ENCODE peak calls at places on chromosome 1, in five cellular contexts. E, J, T, Z and R are unnamed samples.
A peak's percentile ranks its signal among the peaks of the same experiment; 100 is the strongest.

GRCh38 chr1:221940631-221941030 is 198.7 kb upstream of the DUSP10 start:
- DNase-seq in E (no peak), J (no peak), T (no peak), Z (no peak), R (no peak)

GRCh38 chr1:243821177-243821680 is 28.8 kb downstream of the AKT3 start:
- DNase-seq in E (no peak), J (no peak), T (no peak), Z (no peak), R (no peak)

GRCh38 chr1:20837554-20838192 is 50.6 kb upstream of the HP1BP3 start:
- DNase-seq in E (no peak), J (no peak), T (no peak), Z (no peak), R (peak; percentile 12)

GRCh38 chr1:236686815-236687160 is 489 bp downstream of the ACTN2 start:
- DNase-seq in E (no peak), J (no peak), T (peak; percentile 33), Z (no peak), R (no peak)

GRCh38 chr1:1432566-1432950 is 2.9 kb upstream of the VWA1 start:
- DNase-seq in E (no peak), J (no peak), T (no peak), Z (no peak), R (no peak)

GRCh38 chr1:200894712-200895447 is at the start of gene INAVA:
- DNase-seq in E (no peak), J (no peak), T (no peak), Z (no peak), R (no peak)

GRCh38 chr1:147389532-147390184 is 147.2 kb downstream of the CHD1L start:
- DNase-seq in E (peak; percentile 40), J (peak; percentile 58), T (peak; percentile 49), Z (peak; percentile 62), R (peak; percentile 52)

GRCh38 chr1:203340112-203340804 is 10.7 kb downstream of the FMOD start:
- DNase-seq in E (peak; percentile 72), J (peak; percentile 84), T (peak; percentile 76), Z (no peak), R (peak; percentile 83)

GRCh38 chr1:165383067-165383466 is 26.6 kb upstream of the LMX1A start:
- DNase-seq in E (no peak), J (peak; percentile 28), T (no peak), Z (no peak), R (no peak)

GRCh38 chr1:160083968-160084770 is 2.8 kb downstream of the KCNJ9 start:
- DNase-seq in E (no peak), J (no peak), T (peak; percentile 92), Z (peak; percentile 94), R (peak; percentile 33)

GRCh38 chr1:67514786-67515185 is 84.6 kb upstream of the SERBP1 start:
- DNase-seq in E (no peak), J (no peak), T (no peak), Z (no peak), R (no peak)

GRCh38 chr1:88736633-88737248 is 52.7 kb downstream of the PKN2 start:
- DNase-seq in E (no peak), J (peak; percentile 55), T (peak; percentile 69), Z (peak; percentile 71), R (peak; percentile 64)

GRCh38 chr1:161174911-161175310 is 2.4 kb downstream of the B4GALT3 start:
- DNase-seq in E (no peak), J (no peak), T (no peak), Z (no peak), R (no peak)

GRCh38 chr1:201299968-201300367 is 16.7 kb downstream of the PKP1 start:
- DNase-seq in E (no peak), J (peak; percentile 4), T (no peak), Z (no peak), R (no peak)

GRCh38 chr1:7186382-7187120 is 401.3 kb downstream of the CAMTA1 start:
- DNase-seq in E (no peak), J (no peak), T (no peak), Z (no peak), R (no peak)

GRCh38 chr1:242205622-242206489 is 207.0 kb upstream of the MAP1LC3C start:
- DNase-seq in E (no peak), J (no peak), T (no peak), Z (peak; percentile 14), R (no peak)

GRCh38 chr1:59903136-59903754 is 23.3 kb downstream of the CYP2J2 start:
- DNase-seq in E (peak; percentile 12), J (no peak), T (peak; percentile 42), Z (peak; percentile 52), R (peak; percentile 22)

GRCh38 chr1:94240822-94241221 is 3.4 kb upstream of the ARHGAP29 start:
- DNase-seq in E (peak; percentile 31), J (peak; percentile 27), T (no peak), Z (no peak), R (no peak)

GRCh38 chr1:88877382-88877825 is 14.0 kb downstream of the GTF2B start:
- DNase-seq in E (peak; percentile 14), J (peak; percentile 61), T (no peak), Z (no peak), R (peak; percentile 59)

GRCh38 chr1:239436286-239436685 is 49.9 kb downstream of the CHRM3 start:
- DNase-seq in E (no peak), J (no peak), T (no peak), Z (no peak), R (no peak)

GRCh38 chr1:182561432-182561831 is 27.6 kb downstream of the RNASEL start:
- DNase-seq in E (no peak), J (no peak), T (no peak), Z (no peak), R (no peak)

GRCh38 chr1:84450916-84451315 is 28.1 kb upstream of the RPF1 start:
- DNase-seq in E (no peak), J (peak; percentile 32), T (no peak), Z (no peak), R (no peak)

GRCh38 chr1:111406325-111406768 is 21.2 kb downstream of the OVGP1 start:
- DNase-seq in E (no peak), J (peak; percentile 48), T (no peak), Z (no peak), R (no peak)

GRCh38 chr1:48093696-48094518 is 96.7 kb upstream of the TRABD2B start:
- DNase-seq in E (peak; percentile 57), J (peak; percentile 18), T (peak; percentile 92), Z (peak; percentile 95), R (peak; percentile 14)

GRCh38 chr1:229371624-229372023 is 28.8 kb upstream of the CCSAP start:
- DNase-seq in E (no peak), J (no peak), T (no peak), Z (no peak), R (no peak)

DNA sequence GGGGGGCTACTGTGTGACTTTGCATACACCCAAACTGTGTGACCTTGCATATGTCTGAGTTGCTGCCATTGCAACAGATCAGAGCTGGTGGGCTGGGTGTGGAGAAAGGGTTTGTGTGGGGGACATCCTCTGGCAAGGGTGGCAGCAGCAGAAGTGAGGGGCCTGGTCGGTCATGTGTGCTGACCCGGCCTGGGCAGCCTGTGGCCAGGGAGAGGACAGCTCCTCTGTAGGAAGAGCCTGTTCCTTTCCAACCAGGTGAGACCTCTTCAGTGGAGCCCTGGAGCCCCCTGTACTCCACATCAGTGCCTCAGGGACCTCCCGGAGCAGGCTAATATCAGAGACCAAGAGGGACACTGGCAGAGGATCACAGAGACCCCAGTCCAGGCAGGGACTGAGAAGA is 8.3 kb downstream of the PCSK9 start:
- DNase-seq in E (no peak), J (no peak), T (no peak), Z (no peak), R (no peak)
- H3K14ac ChIP-seq in E (no peak overlapping the region), J (no peak overlapping the region), T (no peak overlapping the region), Z (no peak overlapping the region), R (no peak overlapping the region)

GRCh38 chr1:213050745-213051126 is 305 bp upstream of the RPS6KC1 start:
- DNase-seq in E (no peak), J (no peak), T (no peak), Z (no peak), R (no peak)
- H3K14ac ChIP-seq in E (no peak overlapping the region), J (peak overlapping the region; percentile 83), T (no peak overlapping the region), Z (no peak overlapping the region), R (no peak overlapping the region)

GRCh38 chr1:41242645-41243171 is 602 bp upstream of the SCMH1 start:
- DNase-seq in E (no peak), J (no peak), T (no peak), Z (no peak), R (peak; percentile 29)
- H3K14ac ChIP-seq in E (peak overlapping the region; percentile 83), J (peak overlapping the region; percentile 98), T (peak overlapping the region; percentile 92), Z (no peak overlapping the region), R (no peak overlapping the region)

GRCh38 chr1:228101994-228102790 is 933 bp downstream of the C1orf35 start:
- DNase-seq in E (no peak), J (no peak), T (peak; percentile 60), Z (peak; percentile 66), R (peak; percentile 47)
- H3K14ac ChIP-seq in E (peak overlapping the region; percentile 71), J (no peak overlapping the region), T (no peak overlapping the region), Z (no peak overlapping the region), R (no peak overlapping the region)